ENCODE peak calls at places on chromosome 10, in ten cellular contexts. G, O, J, S, D, A, Z, F, L and C are unnamed samples.

GRCh38 chr10:119428789-119429188 is 113.7 kb downstream of the RGS10 start:
- DNase-seq in G (peak), O (no peak), J (no peak), S (peak), D (no peak), A (no peak), Z (peak), F (no peak), L (no peak), C (no peak)

GRCh38 chr10:43852141-43852540 is 203.5 kb upstream of the ZNF32 start:
- DNase-seq in G (no peak), O (no peak), J (no peak), S (no peak), D (no peak), A (no peak), Z (no peak), F (no peak), L (no peak), C (no peak)

GRCh38 chr10:113108948-113109347 is 158.9 kb downstream of the TCF7L2 start:
- DNase-seq in G (no peak), O (no peak), J (no peak), S (no peak), D (no peak), A (no peak), Z (no peak), F (no peak), L (no peak), C (no peak)

GRCh38 chr10:128884496-128884895 is 582.5 kb upstream of the MGMT start:
- DNase-seq in G (no peak), O (no peak), J (no peak), S (no peak), D (no peak), A (no peak), Z (no peak), F (no peak), L (no peak), C (no peak)

GRCh38 chr10:28796606-28797512 is 119.5 kb downstream of the BAMBI start:
- DNase-seq in G (peak), O (no peak), J (no peak), S (peak), D (no peak), A (no peak), Z (no peak), F (peak), L (no peak), C (no peak)

GRCh38 chr10:13707156-13707881 is 120.6 kb downstream of the PRPF18 start:
- DNase-seq in G (peak), O (no peak), J (no peak), S (peak), D (peak), A (peak), Z (peak), F (peak), L (no peak), C (peak)

GRCh38 chr10:102435529-102436233 is 3.3 kb upstream of the CUEDC2 start:
- DNase-seq in G (no peak), O (no peak), J (no peak), S (no peak), D (no peak), A (no peak), Z (peak), F (no peak), L (no peak), C (peak)

GRCh38 chr10:113643183-113643582 is 20.7 kb downstream of the NRAP start:
- DNase-seq in G (no peak), O (no peak), J (no peak), S (no peak), D (no peak), A (no peak), Z (no peak), F (no peak), L (no peak), C (no peak)

GRCh38 chr10:60883187-60883586 is 60.8 kb downstream of the RHOBTB1 start:
- DNase-seq in G (peak), O (no peak), J (no peak), S (no peak), D (no peak), A (no peak), Z (no peak), F (no peak), L (no peak), C (no peak)

GRCh38 chr10:17647316-17647715 is 3.4 kb downstream of the STAM start:
- DNase-seq in G (no peak), O (no peak), J (no peak), S (no peak), D (no peak), A (no peak), Z (no peak), F (no peak), L (no peak), C (no peak)